ENCODE peak calls at places on chromosomes 13 and 19, in seven cellular contexts. V is upper lobe of right lung, O is psoas muscle, U is AG04450, H is fibroblast of lung, M is heart left ventricle, E is Peyer's patch. Z is an unnamed sample.

GRCh38 chr19:2290441-2291184 is 8.6 kb upstream of the PEAK3 start:
- DNase-seq in V (no peak), H (no peak), M (no peak), O (no peak), E (no peak), U (no peak), Z (no peak)

GRCh38 chr13:48842316-48842715 is 133.4 kb upstream of the FNDC3A start:
- DNase-seq in V (no peak), M (no peak), O (no peak), E (no peak), H (no peak), U (no peak), Z (no peak)

GRCh38 chr13:103157034-103157433 is 90.8 kb upstream of the SLC10A2 start:
- DNase-seq in M (no peak), V (no peak), E (no peak), U (no peak), H (no peak), O (no peak), Z (no peak)

GRCh38 chr13:30204564-30204963 is 102.8 kb downstream of the KATNAL1 start:
- DNase-seq in H (no peak), O (no peak), M (no peak), U (no peak), V (no peak), E (no peak), Z (no peak)

GRCh38 chr19:50416815-50417137 is 2.0 kb upstream of the SPIB start:
- DNase-seq in E (no peak), M (no peak), V (no peak), U (no peak), O (no peak), H (no peak), Z (no peak)

GRCh38 chr19:2283835-2284507 is 2.0 kb upstream of the PEAK3 start:
- DNase-seq in H (no peak), V (no peak), U (no peak), E (no peak), O (no peak), M (no peak), Z (no peak)

GRCh38 chr19:54473071-54473941 is at the start of gene CDC42EP5:
- DNase-seq in H (peak; percentile 84), E (peak; percentile 83), V (no peak), M (peak; percentile 85), O (peak; percentile 78), U (peak; percentile 71), Z (no peak)

GRCh38 chr19:51124729-51125128 is at the start of gene SIGLEC9:
- DNase-seq in E (no peak), H (no peak), U (no peak), V (peak; percentile 74), O (peak; percentile 45), M (peak; percentile 84), Z (no peak)

GRCh38 chr19:11195169-11195568 is 2.2 kb downstream of the KANK2 start:
- DNase-seq in U (no peak), M (no peak), V (no peak), H (peak; percentile 39), E (no peak), O (no peak), Z (no peak)

GRCh38 chr13:23794267-23795161 is 94.7 kb downstream of the MIPEP start:
- DNase-seq in V (no peak), E (no peak), M (no peak), O (no peak), U (peak; percentile 68), H (peak; percentile 96), Z (no peak)

GRCh38 chr13:36377822-36378480 is 31.8 kb upstream of the SPART start:
- DNase-seq in M (no peak), O (no peak), E (no peak), H (peak; percentile 58), U (no peak), V (no peak), Z (no peak)

GRCh38 chr13:29676941-29677452 is 81.5 kb upstream of the SLC7A1 start:
- DNase-seq in U (no peak), V (no peak), O (no peak), E (peak; percentile 54), M (no peak), H (no peak), Z (no peak)

DNA sequence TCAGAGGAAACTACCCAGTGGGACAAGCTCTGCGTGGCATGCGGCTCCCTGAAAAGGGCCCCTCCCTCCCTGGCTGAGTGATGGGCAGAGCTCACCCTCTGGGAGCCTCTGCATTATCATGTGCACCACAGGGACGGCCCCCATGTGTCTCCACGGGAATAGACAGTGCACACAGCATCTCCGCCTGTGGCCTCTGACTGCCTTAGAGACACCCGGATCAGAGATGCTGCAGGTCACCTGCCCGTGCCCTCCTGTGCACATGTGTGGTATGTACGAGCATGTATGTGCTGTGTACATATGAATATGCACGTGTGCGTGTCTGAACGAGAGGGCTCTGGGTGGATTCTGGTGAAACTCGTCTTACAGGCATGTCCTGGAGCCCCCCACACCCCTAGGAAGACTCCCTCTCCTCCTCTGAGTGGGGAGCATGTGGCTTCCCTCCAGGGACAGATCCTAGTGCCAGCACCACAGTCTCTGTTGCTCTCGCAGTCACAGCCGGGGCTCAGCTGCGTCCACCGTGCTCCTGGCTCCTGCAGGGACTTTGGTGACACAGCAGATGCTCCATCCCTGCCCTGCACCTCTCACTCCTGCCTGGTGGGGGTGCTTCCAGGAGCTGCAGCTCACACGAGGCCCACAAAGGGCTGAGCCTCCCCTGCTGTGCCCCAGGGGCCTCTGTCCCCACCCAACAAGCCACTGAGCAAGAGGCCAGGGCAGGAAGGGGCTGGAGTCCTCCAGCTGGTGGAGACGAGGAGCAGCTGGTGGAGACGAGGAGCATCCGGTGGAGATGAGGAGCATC is 19.6 kb downstream of the C13orf46 start:
- DNase-seq in V (no peak), E (no peak), O (peak; percentile 8), H (no peak), U (no peak), M (peak; percentile 47), Z (peak; percentile 58)
- H3K27ac ChIP-seq in V (no peak overlapping the region), E (no peak overlapping the region), O (no peak overlapping the region), H (no peak overlapping the region), U (peak overlapping the region; percentile 11), M (no peak overlapping the region), Z (no peak overlapping the region)

GRCh38 chr19:373391-374182 is 29.0 kb upstream of the MIER2 start:
- DNase-seq in M (peak; percentile 61), U (no peak), O (no peak), H (no peak), V (peak; percentile 64), E (peak; percentile 39), Z (no peak)

GRCh38 chr19:371501-372160 is 27.0 kb upstream of the MIER2 start:
- DNase-seq in E (peak; percentile 23), O (no peak), M (peak; percentile 55), H (no peak), V (no peak), U (no peak), Z (no peak)

GRCh38 chr19:370641-371330 is 26.2 kb upstream of the MIER2 start:
- DNase-seq in O (no peak), U (no peak), E (peak; percentile 27), V (no peak), M (peak; percentile 54), H (no peak), Z (no peak)

GRCh38 chr19:374183-374885 is 29.7 kb upstream of the MIER2 start:
- DNase-seq in M (peak; percentile 35), E (no peak), V (no peak), O (no peak), H (no peak), U (no peak), Z (no peak)

GRCh38 chr19:372306-372890 is 27.8 kb upstream of the MIER2 start:
- DNase-seq in E (peak; percentile 46), V (peak; percentile 62), M (peak; percentile 84), O (peak; percentile 53), U (peak; percentile 60), H (peak; percentile 81), Z (no peak)
- H3K27me3 ChIP-seq in E (no peaks in the 10 kb centered on the region), V (peaks cover 5% of the 10 kb centered on the region), M (peaks cover 3% of the 10 kb centered on the region), O (peaks cover 47% of the 10 kb centered on the region), U (peaks cover 43% of the 10 kb centered on the region), H (peaks cover 29% of the 10 kb centered on the region), Z (no peaks in the 10 kb centered on the region)

GRCh38 chr13:20306039-20306438 is 73.9 kb upstream of the GJB6 start:
- DNase-seq in O (no peak), U (no peak), H (no peak), E (no peak), V (no peak), M (no peak), Z (no peak)

GRCh38 chr13:20303636-20304035 is 71.5 kb upstream of the GJB6 start:
- DNase-seq in O (no peak), U (no peak), V (no peak), H (no peak), E (no peak), M (no peak), Z (no peak)

GRCh38 chr13:20297181-20297580 is 65.1 kb upstream of the GJB6 start:
- DNase-seq in M (no peak), U (no peak), H (no peak), O (no peak), V (no peak), E (no peak), Z (no peak)

GRCh38 chr13:20305587-20305986 is 73.5 kb upstream of the GJB6 start:
- DNase-seq in U (no peak), M (no peak), H (no peak), E (no peak), O (no peak), V (no peak), Z (no peak)

DNA sequence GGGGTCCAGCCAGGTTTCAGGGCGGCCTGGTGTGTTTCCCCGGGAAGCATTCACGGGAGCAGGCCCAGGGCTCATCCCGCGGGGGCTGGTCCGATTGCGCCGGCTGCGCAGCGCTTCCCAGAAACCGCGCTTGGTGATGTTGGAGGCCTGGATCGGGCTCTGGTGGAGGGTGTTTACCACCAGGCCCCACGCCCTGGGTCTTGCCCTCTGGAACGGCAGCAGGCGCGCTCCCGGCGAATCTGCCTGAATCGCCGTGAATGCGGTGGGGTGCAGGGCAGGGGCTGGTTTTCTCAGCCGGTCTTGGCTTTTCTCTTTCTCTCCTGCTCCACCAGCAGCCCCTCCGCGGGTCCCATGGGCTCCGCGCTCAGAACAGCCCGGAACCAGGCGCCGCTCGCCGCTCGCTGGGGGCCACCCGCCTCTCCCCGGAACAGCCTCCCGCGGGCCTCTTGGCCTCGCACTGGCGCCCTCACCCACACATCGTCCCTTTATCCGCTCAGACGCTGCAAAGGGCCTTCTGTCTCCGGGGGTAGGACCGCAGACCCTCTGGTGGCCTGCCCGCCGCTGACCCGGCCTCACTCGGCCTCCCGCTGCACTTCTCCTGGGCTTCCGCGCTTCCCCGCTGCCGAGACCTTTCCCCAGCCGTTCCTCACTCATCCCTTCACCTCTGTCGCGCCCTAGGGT is 69.4 kb upstream of the GJB6 start:
- DNase-seq in M (no peak), U (no peak), O (peak; percentile 35), V (no peak), E (no peak), H (peak; percentile 8), Z (no peak)
- H3K4me3 ChIP-seq in M (peak overlapping the region; percentile 38), U (no peak overlapping the region), O (peak overlapping the region; percentile 28), V (no peak overlapping the region), E (no peak overlapping the region), H (no peak overlapping the region), Z (no peak overlapping the region)

DNA sequence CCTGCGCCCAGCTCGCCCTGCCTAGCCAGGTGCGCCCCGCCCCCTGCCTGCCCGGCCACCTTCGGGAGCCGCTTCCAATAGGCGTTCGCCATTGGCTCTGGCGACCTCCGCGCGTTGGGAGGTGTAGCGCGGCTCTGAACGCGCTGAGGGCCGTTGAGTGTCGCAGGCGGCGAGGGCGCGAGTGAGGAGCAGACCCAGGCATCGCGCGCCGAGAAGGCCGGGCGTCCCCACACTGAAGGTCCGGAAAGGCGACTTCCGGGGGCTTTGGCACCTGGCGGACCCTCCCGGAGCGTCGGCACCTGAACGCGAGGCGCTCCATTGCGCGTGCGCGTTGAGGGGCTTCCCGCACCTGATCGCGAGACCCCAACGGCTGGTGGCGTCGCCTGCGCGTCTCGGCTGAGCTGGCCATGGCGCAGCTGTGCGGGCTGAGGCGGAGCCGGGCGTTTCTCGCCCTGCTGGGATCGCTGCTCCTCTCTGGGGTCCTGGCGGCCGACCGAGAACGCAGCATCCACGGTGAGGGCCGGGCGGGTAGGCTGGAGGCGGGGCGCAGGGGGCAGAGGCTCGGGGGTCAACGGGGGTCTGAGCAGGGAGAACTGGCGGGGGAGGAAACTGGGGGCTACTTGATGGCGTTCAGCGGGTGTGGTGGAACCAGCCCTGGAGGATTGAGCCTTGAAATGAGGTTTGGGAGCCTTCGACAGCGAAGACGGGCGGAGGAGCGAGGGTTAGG is at the start of gene SPINT2:
- DNase-seq in M (no peak), H (no peak), V (no peak), E (no peak), U (no peak), O (no peak), Z (no peak)
- H3K27ac ChIP-seq in M (peak within 1 kb of the TSS; percentile 46), H (no peak within 1 kb of the TSS), V (peak within 1 kb of the TSS; percentile 86), E (peak within 1 kb of the TSS; percentile 98), U (no peak within 1 kb of the TSS), O (no peak within 1 kb of the TSS), Z (peak within 1 kb of the TSS; percentile 87)

Z was measured in WERI-Rb-1.